ENCODE peak calls at places on chromosomes 5 and 9, in four cellular contexts. C is activated T-cell treated with anti-CD3 and anti-CD28 coated beads, Interleukin-2, amount 50 U/mL, for 1 hour; S is IMR-90; O is coronary artery. T is an unnamed sample.
A peak's percentile ranks its signal among the peaks of the same experiment; 100 is the strongest.

GRCh38 chr9:84996049-84996448 is 326.5 kb downstream of the NTRK2 start:
- DNase-seq in C (no peak), S (no peak), O (no peak), T (peak; percentile 5)

GRCh38 chr9:95495988-95496387 is 20.8 kb downstream of the PTCH1 start:
- DNase-seq in C (no peak), S (no peak), O (no peak), T (no peak)

GRCh38 chr5:43421450-43422133 is 9.4 kb upstream of the CCL28 start:
- DNase-seq in C (no peak), S (no peak), O (no peak), T (no peak)

GRCh38 chr5:95284512-95285405 is at the start of gene MCTP1:
- DNase-seq in C (no peak), S (no peak), O (no peak), T (peak; percentile 18)

GRCh38 chr9:91177661-91178280 is 183.9 kb downstream of the AUH start:
- DNase-seq in C (no peak), S (peak; percentile 65), O (peak; percentile 67), T (no peak)

GRCh38 chr9:114906922-114907571 is 23.3 kb downstream of the TNFSF8 start:
- DNase-seq in C (no peak), S (peak; percentile 61), O (no peak), T (peak; percentile 55)

GRCh38 chr9:127399736-127400269 is 2.8 kb downstream of the SLC2A8 start:
- DNase-seq in C (no peak), S (no peak), O (no peak), T (no peak)

GRCh38 chr5:138635708-138636107 is 60.5 kb upstream of the HSPA9 start:
- DNase-seq in C (no peak), S (no peak), O (no peak), T (no peak)

GRCh38 chr9:137619240-137620090 is 660 bp downstream of the EHMT1 start:
- DNase-seq in C (peak; percentile 47), S (peak; percentile 36), O (no peak), T (peak; percentile 50)

GRCh38 chr9:78997296-78997695 is 574.5 kb upstream of the TLE4 start:
- DNase-seq in C (no peak), S (no peak), O (no peak), T (no peak)

GRCh38 chr9:97830884-97831829 is 21.9 kb upstream of the FOXE1 start:
- DNase-seq in C (no peak), S (no peak), O (no peak), T (no peak)

GRCh38 chr5:124735169-124735858 is 11.1 kb downstream of the ZNF608 start:
- DNase-seq in C (no peak), S (no peak), O (no peak), T (no peak)

GRCh38 chr5:39005566-39006232 is 68.5 kb downstream of the RICTOR start:
- DNase-seq in C (no peak), S (peak; percentile 22), O (no peak), T (peak; percentile 31)

GRCh38 chr5:54703091-54703490 is 185.5 kb downstream of the SNX18 start:
- DNase-seq in C (no peak), S (peak; percentile 93), O (no peak), T (peak; percentile 71)

GRCh38 chr5:129399069-129399468 is 61.0 kb upstream of the ADAMTS19 start:
- DNase-seq in C (no peak), S (no peak), O (no peak), T (no peak)